ENCODE peak calls at places on chromosomes 4 and X, in ten cellular contexts. Y is stomach, D is AG04450, A is fibroblast of lung, U is neural progenitor cell, V is Peyer's patch, C is heart right ventricle, Z is left lung, P is lung, B is tibial artery. M is an unnamed sample.
A peak's percentile ranks its signal among the peaks of the same experiment; 100 is the strongest.

GRCh38 chr4:146255874-146256273 is 41.5 kb downstream of the REELD1 start:
- DNase-seq in Y (no peak), D (peak; percentile 15), A (peak; percentile 94), U (no peak), V (no peak), C (no peak), Z (no peak), P (no peak), B (no peak), M (no peak)

GRCh38 chrX:12770440-12770839 is 20.8 kb upstream of the PRPS2 start:
- DNase-seq in Y (no peak), D (no peak), A (no peak), U (peak; percentile 24), V (no peak), C (no peak), Z (no peak), P (no peak), B (no peak), M (no peak)

GRCh38 chrX:8849945-8850344 is 48.8 kb upstream of the FAM9A start:
- DNase-seq in Y (no peak), D (no peak), A (no peak), U (no peak), V (no peak), C (no peak), Z (no peak), P (no peak), B (no peak), M (no peak)

GRCh38 chrX:71292669-71293379 is 8.7 kb upstream of the ITGB1BP2 start:
- DNase-seq in Y (no peak), D (no peak), A (peak; percentile 70), U (no peak), V (no peak), C (no peak), Z (no peak), P (no peak), B (no peak), M (no peak)

GRCh38 chr4:48370260-48371134 is 29.2 kb downstream of the SLAIN2 start:
- DNase-seq in Y (no peak), D (no peak), A (no peak), U (no peak), V (no peak), C (no peak), Z (no peak), P (no peak), B (no peak), M (no peak)

GRCh38 chr4:40699648-40700047 is 50.1 kb upstream of the NSUN7 start:
- DNase-seq in Y (no peak), D (no peak), A (peak; percentile 83), U (no peak), V (no peak), C (no peak), Z (no peak), P (no peak), B (no peak), M (no peak)

GRCh38 chrX:112662559-112663427 is 16.9 kb downstream of the LHFPL1 start:
- DNase-seq in Y (no peak), D (no peak), A (peak; percentile 23), U (no peak), V (no peak), C (no peak), Z (no peak), P (no peak), B (no peak), M (no peak)

GRCh38 chr4:88018471-88018870 is 11.0 kb downstream of the PKD2 start:
- DNase-seq in Y (no peak), D (peak; percentile 13), A (peak; percentile 76), U (no peak), V (no peak), C (peak; percentile 54), Z (peak; percentile 61), P (no peak), B (peak; percentile 74), M (no peak)

GRCh38 chr4:38673109-38673978 is 9.3 kb downstream of the KLF3 start:
- DNase-seq in Y (peak; percentile 67), D (no peak), A (peak; percentile 34), U (no peak), V (peak; percentile 86), C (peak; percentile 60), Z (peak; percentile 78), P (peak; percentile 62), B (no peak), M (no peak)

GRCh38 chrX:68920541-68920940 is 91.7 kb downstream of the EFNB1 start:
- DNase-seq in Y (no peak), D (no peak), A (no peak), U (no peak), V (no peak), C (peak; percentile 29), Z (no peak), P (no peak), B (no peak), M (no peak)

GRCh38 chr4:56389558-56389957 is 2.3 kb upstream of the AASDH start:
- DNase-seq in Y (no peak), D (no peak), A (no peak), U (no peak), V (no peak), C (no peak), Z (no peak), P (no peak), B (no peak), M (no peak)

GRCh38 chr4:56391270-56391669 is 4.0 kb upstream of the AASDH start:
- DNase-seq in Y (no peak), D (no peak), A (no peak), U (no peak), V (no peak), C (no peak), Z (no peak), P (no peak), B (no peak), M (no peak)

GRCh38 chr4:56387023-56388001 is at the start of gene AASDH:
- DNase-seq in Y (peak; percentile 94), D (peak; percentile 83), A (peak; percentile 94), U (peak; percentile 97), V (peak; percentile 97), C (peak; percentile 94), Z (peak; percentile 93), P (peak; percentile 95), B (peak; percentile 87), M (peak; percentile 99)

GRCh38 chr4:56386091-56386490 is 1.2 kb downstream of the AASDH start:
- DNase-seq in Y (no peak), D (no peak), A (no peak), U (no peak), V (no peak), C (no peak), Z (no peak), P (no peak), B (no peak), M (no peak)

GRCh38 chr4:56388311-56388710 is 1.0 kb upstream of the AASDH start:
- DNase-seq in Y (no peak), D (no peak), A (no peak), U (no peak), V (no peak), C (no peak), Z (no peak), P (no peak), B (no peak), M (no peak)
- H3K27ac ChIP-seq in Y (no peak overlapping the region), D (no peak overlapping the region), A (peak overlapping the region; percentile 97), U (no peak overlapping the region), V (no peak overlapping the region), C (no peak overlapping the region), Z (peak overlapping the region; percentile 99), P (peak overlapping the region; percentile 90), B (peak overlapping the region; percentile 87), M (no peak overlapping the region)

GRCh38 chr4:70601422-70602039 is 9.5 kb downstream of the AMBN start:
- DNase-seq in Y (peak; percentile 53), D (peak; percentile 54), A (peak; percentile 59), U (peak; percentile 78), V (peak; percentile 75), C (peak; percentile 10), Z (peak; percentile 48), P (peak; percentile 42), B (no peak), M (peak; percentile 61)
- TF ChIP-seq CTCF in Y (peak; percentile 77), D (peak; percentile 86), A (peak; percentile 84), U (peak; percentile 85), V (peak; percentile 72), C (peak; percentile 70), Z (peak; percentile 64), P (peak; percentile 68), B (peak; percentile 64), M (peak; percentile 75)

DNA sequence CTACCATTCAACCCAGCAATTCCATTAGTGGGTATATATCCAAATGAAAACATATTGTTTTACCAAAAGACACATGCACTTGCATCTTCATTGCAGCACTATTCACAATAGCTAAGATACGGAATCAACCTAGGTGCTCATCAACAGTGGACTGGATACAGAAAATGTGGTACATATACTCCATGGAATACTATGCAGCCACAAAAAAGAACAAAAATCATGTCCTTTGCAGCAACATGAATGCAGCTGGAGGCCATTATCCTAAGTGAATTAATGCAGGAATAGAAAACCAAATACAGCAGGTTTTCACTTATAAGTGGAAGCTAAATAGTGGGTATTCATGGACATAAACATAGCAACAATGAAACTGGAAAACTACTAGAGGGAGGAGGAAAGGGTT is 38.1 kb upstream of the BBS7 start:
- DNase-seq in Y (no peak), D (no peak), A (no peak), U (no peak), V (no peak), C (no peak), Z (no peak), P (no peak), B (no peak), M (no peak)
- H3K27me3 ChIP-seq in Y (no peaks in the 10 kb centered on the region), D (no peaks in the 10 kb centered on the region), A (no peaks in the 10 kb centered on the region), U (no peaks in the 10 kb centered on the region), V (no peaks in the 10 kb centered on the region), C (no peaks in the 10 kb centered on the region), Z (no peaks in the 10 kb centered on the region), P (no peaks in the 10 kb centered on the region), B (no peaks in the 10 kb centered on the region), M (peaks cover 12% of the 10 kb centered on the region)

GRCh38 chrX:129661369-129661768 is 6.6 kb upstream of the APLN start:
- DNase-seq in Y (no peak), D (no peak), A (no peak), U (no peak), V (no peak), C (no peak), Z (no peak), P (no peak), B (no peak), M (no peak)

GRCh38 chrX:129667412-129667811 is 12.7 kb upstream of the APLN start:
- DNase-seq in Y (no peak), D (no peak), A (no peak), U (no peak), V (no peak), C (no peak), Z (no peak), P (no peak), B (no peak), M (no peak)

GRCh38 chrX:129663171-129663570 is 8.4 kb upstream of the APLN start:
- DNase-seq in Y (no peak), D (no peak), A (peak; percentile 24), U (no peak), V (no peak), C (peak; percentile 62), Z (no peak), P (no peak), B (no peak), M (no peak)

DNA sequence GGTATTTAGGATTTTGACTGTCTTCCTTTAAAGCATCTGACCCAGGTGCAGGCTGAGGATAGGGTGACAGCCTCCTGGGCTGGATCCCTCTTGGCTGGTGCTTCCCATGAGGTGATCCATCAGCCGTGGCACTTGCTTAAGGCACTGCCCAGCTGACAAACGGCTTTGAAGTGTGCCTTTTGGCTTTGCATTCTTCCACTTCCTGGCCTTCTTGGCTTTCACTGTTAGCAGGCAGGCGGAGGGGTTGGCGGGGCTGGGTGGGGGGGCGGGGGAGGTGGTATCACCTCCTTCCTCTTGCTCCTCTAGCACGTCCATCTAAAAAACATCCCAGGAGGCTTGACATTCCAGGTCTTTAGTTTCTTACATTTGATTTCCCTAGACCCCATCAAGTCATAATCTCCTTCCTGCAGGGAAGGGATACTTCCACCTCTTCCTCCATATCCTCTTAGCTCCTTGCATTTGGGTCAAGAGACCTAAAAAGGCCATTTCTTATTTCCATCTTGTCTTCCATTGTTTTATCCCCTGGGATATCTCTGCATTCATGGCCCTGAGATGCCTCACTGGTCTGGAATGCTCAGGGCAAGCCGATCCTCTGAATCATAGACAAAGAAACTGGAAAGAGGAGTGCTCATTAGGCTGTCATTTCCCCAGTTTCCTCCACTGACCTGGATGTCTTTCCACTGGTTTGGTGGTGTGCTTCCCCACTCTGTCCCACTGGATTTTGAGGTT is 11.3 kb upstream of the APLN start:
- DNase-seq in Y (no peak), D (peak; percentile 21), A (peak; percentile 83), U (no peak), V (no peak), C (no peak), Z (no peak), P (no peak), B (peak; percentile 28), M (no peak)
- H3K27ac ChIP-seq in Y (no peak overlapping the region), D (peak overlapping the region; percentile 81), A (peak overlapping the region; percentile 65), U (no peak overlapping the region), V (no peak overlapping the region), C (no peak overlapping the region), Z (no peak overlapping the region), P (peak overlapping the region; percentile 29), B (peak overlapping the region; percentile 62), M (no peak overlapping the region)